ENCODE peak calls at places on chromosomes 6 and 20, in four cellular contexts. V is ovary; C is effector memory CD4-positive, alpha-beta T cell; F is breast epithelium. I is an unnamed sample.

GRCh38 chr20:52004720-52005119 is 186.9 kb downstream of the ZFP64 start:
- DNase-seq in V (no peak), C (no peak), F (no peak), I (no peak)

GRCh38 chr6:106141441-106142237 is 55.5 kb downstream of the PRDM1 start:
- DNase-seq in V (no peak), C (no peak), F (no peak), I (no peak)

GRCh38 chr6:163923658-163924411 is 509.3 kb downstream of the QKI start:
- DNase-seq in V (no peak), C (no peak), F (no peak), I (no peak)

GRCh38 chr20:61605862-61606557 is 353.9 kb downstream of the CDH4 start:
- DNase-seq in V (no peak), C (no peak), F (no peak), I (no peak)

GRCh38 chr6:104941694-104942177 is 15.2 kb upstream of the LIN28B start:
- DNase-seq in V (no peak), C (no peak), F (no peak), I (no peak)

GRCh38 chr6:147166360-147166944 is 37.8 kb upstream of the STXBP5 start:
- DNase-seq in V (no peak), C (no peak), F (no peak), I (no peak)

GRCh38 chr6:90496617-90497016 is 90.3 kb downstream of the MAP3K7 start:
- DNase-seq in V (no peak), C (no peak), F (no peak), I (no peak)

GRCh38 chr20:46022411-46023147 is 6.4 kb upstream of the SLC12A5 start:
- DNase-seq in V (peak; percentile 69), C (peak; percentile 58), F (no peak), I (peak; percentile 48)

GRCh38 chr6:14086701-14087100 is 30.9 kb upstream of the CD83 start:
- DNase-seq in V (no peak), C (no peak), F (no peak), I (no peak)

GRCh38 chr6:46949662-46950280 is 28.0 kb upstream of the ADGRF5 start:
- DNase-seq in V (no peak), C (no peak), F (no peak), I (no peak)

GRCh38 chr6:160462551-160463109 is 114.5 kb downstream of the SLC22A3 start:
- DNase-seq in V (no peak), C (peak; percentile 57), F (no peak), I (no peak)

GRCh38 chr6:141321486-141322347 is 811.0 kb upstream of the GJE1 start:
- DNase-seq in V (no peak), C (no peak), F (no peak), I (no peak)

GRCh38 chr20:62844182-62844581 is 17.4 kb downstream of the TCFL5 start:
- DNase-seq in V (no peak), C (no peak), F (no peak), I (no peak)

GRCh38 chr6:160730911-160731310 is 28.9 kb downstream of the PLG start:
- DNase-seq in V (no peak), C (no peak), F (no peak), I (no peak)

GRCh38 chr6:98942263-98942803 is 5.4 kb downstream of the FBXL4 start:
- DNase-seq in V (no peak), C (no peak), F (no peak), I (no peak)

GRCh38 chr20:49276895-49277785 is 717 bp downstream of the ZNFX1 start:
- DNase-seq in V (peak; percentile 65), C (peak; percentile 11), F (peak; percentile 30), I (no peak)

GRCh38 chr20:50995506-50995905 is 27.4 kb downstream of the KCNG1 start:
- DNase-seq in V (no peak), C (no peak), F (no peak), I (no peak)

GRCh38 chr20:60579941-60580515 is 621.8 kb downstream of the CDH26 start:
- DNase-seq in V (no peak), C (no peak), F (no peak), I (no peak)

GRCh38 chr6:131911951-131912350 is 39.2 kb downstream of the CCN2 start:
- DNase-seq in V (no peak), C (no peak), F (no peak), I (no peak)

GRCh38 chr20:31606928-31607639 is 2.0 kb downstream of the ID1 start:
- DNase-seq in V (no peak), C (no peak), F (no peak), I (no peak)

GRCh38 chr6:37987559-37987958 is 168.0 kb downstream of the ZFAND3 start:
- DNase-seq in V (no peak), C (no peak), F (no peak), I (no peak)

GRCh38 chr6:36720251-36721141 is 22.9 kb downstream of the RAB44 start:
- DNase-seq in V (peak; percentile 23), C (no peak), F (no peak), I (no peak)

GRCh38 chr6:108736832-108737231 is 111.4 kb upstream of the ARMC2 start:
- DNase-seq in V (no peak), C (no peak), F (no peak), I (peak; percentile 41)

GRCh38 chr6:3805448-3806123 is 43.6 kb upstream of the FAM50B start:
- DNase-seq in V (no peak), C (no peak), F (no peak), I (no peak)

GRCh38 chr6:3804981-3805380 is 44.2 kb upstream of the FAM50B start:
- DNase-seq in V (no peak), C (no peak), F (no peak), I (no peak)

GRCh38 chr6:3808759-3809514 is 40.2 kb upstream of the FAM50B start:
- DNase-seq in V (peak; percentile 58), C (no peak), F (peak; percentile 54), I (peak; percentile 29)

GRCh38 chr6:3808189-3808588 is 41.0 kb upstream of the FAM50B start:
- DNase-seq in V (no peak), C (no peak), F (no peak), I (no peak)

DNA sequence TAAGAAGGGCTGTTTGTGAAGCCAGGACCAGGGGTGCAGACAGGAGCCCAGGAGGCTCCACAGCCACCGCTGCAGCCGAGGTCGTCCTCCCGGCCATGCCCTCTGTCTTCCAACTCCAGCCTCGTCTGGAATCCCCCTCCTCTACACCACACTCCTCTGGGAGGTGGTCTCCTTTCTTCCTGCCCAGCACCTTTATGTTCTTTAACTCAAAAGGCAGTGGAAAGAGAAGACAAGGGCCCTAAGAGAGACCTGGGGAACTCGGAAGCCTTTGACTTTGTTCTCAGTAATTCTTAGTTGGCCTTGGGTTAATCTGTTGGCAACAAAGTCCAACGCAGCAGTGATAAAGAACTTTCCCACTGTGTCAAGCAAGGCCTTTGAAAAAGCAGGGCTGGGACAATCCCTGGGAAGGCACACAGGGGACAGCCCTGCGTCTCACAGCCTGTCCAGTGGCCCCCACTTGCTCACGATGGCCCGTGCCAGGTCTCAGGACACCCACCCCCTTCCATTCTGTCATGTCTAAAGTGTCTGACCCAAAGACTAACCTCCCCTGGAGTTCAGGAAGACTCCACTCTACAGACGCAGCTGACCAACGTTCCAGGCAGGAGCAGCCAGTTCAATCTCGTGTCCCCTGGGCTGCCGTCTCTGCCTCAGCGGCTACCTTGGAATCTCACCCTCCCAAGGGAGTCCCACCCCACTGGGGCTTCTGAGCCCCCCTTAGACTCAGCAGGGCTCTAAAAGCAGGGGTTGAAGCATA is 42.8 kb upstream of the FAM50B start:
- DNase-seq in V (no peak), C (no peak), F (no peak), I (no peak)
- H3K27ac ChIP-seq in V (no peak overlapping the region), C (no peak overlapping the region), F (no peak overlapping the region), I (no peak overlapping the region)

GRCh38 chr20:10861086-10861485 is 187.3 kb upstream of the JAG1 start:
- DNase-seq in V (no peak), C (no peak), F (no peak), I (no peak)
- H3K27ac ChIP-seq in V (no peak overlapping the region), C (no peak overlapping the region), F (no peak overlapping the region), I (no peak overlapping the region)

GRCh38 chr20:24478584-24478983 is 9.2 kb downstream of the SYNDIG1 start:
- DNase-seq in V (no peak), C (no peak), F (no peak), I (no peak)
- H3K27ac ChIP-seq in V (no peak overlapping the region), C (no peak overlapping the region), F (no peak overlapping the region), I (no peak overlapping the region)

DNA sequence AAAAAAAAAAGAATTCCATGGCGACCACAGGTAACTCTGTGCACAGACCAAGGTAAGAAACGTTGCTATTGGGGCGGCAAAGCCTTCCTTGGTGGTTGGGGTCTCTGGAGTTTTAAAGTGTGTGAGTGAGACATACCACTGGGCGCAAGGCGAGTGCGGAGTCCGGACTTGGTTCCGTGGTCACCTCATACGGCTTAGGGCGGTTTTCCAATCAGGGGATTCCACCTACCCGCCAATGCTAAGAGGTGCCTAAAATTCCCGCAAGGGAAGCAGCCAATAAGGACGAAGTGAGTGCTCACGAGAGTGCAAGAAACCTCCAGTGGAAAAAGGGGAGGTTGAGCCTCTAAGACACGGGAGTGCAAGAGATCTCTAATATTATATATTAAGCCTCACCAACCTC is 68.6 kb upstream of the PRSS16 start:
- DNase-seq in V (no peak), C (no peak), F (no peak), I (no peak)
- H3K27ac ChIP-seq in V (no peak overlapping the region), C (no peak overlapping the region), F (no peak overlapping the region), I (no peak overlapping the region)

GRCh38 chr20:57663681-57664451 is 43.6 kb upstream of the ZBP1 start:
- DNase-seq in V (peak; percentile 30), C (no peak), F (no peak), I (no peak)
- H3K27ac ChIP-seq in V (no peak overlapping the region), C (no peak overlapping the region), F (no peak overlapping the region), I (no peak overlapping the region)

GRCh38 chr6:52523363-52524207 is 53.3 kb downstream of the TRAM2 start:
- DNase-seq in V (no peak), C (no peak), F (no peak), I (no peak)
- H3K27ac ChIP-seq in V (no peak overlapping the region), C (no peak overlapping the region), F (peak overlapping the region; percentile 40), I (no peak overlapping the region)

DNA sequence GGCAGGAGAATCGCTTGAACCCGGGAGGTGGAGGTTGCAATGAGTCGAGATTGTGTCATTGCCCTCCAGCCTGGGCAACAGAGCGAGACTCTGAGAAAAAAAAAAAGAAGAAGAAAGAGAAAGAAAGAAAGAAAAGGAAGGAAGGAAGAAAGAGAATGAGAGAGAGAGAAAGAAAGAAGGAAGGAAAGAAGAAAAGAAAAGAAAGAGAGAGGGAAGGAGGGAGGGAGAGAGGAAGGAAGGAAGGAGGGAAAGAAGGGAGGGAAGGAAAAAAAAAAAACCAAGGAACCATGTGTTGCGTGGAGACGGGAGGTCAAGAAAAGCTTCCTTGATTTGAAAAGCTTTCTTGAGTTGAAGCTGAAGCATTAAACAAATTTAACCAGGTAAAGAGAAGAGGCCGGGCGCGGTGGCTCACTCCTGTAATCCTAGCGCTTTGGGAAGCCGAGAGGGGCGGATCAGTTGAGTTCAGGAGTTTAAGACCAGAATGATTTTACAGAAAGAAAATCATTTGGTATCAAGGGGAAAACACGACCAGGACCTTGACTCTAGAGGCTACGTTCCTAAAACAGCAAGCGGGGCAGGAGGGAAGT is 90.5 kb upstream of the PRSS16 start:
- DNase-seq in V (no peak), C (no peak), F (no peak), I (no peak)
- H3K27ac ChIP-seq in V (peak overlapping the region; percentile 47), C (no peak overlapping the region), F (peak overlapping the region; percentile 65), I (no peak overlapping the region)

GRCh38 chr6:32081676-32082075 is 27.5 kb downstream of the TNXB start:
- DNase-seq in V (no peak), C (no peak), F (no peak), I (no peak)
- H3K27ac ChIP-seq in V (peak overlapping the region; percentile 82), C (no peak overlapping the region), F (peak overlapping the region; percentile 94), I (no peak overlapping the region)